ENCODE peak calls at places on chromosomes 13 and 19, in five cellular contexts. Y is spleen, M is MCF 10A, N is NCI-H1694 treated with DMSO at 0.1 percent for 48 hours, S is foreskin fibroblast. J is an unnamed sample.

GRCh38 chr19:23971598-23971997 is 56.9 kb downstream of the ZNF726 start:
- DNase-seq in M (no peak), S (no peak), Y (no peak), N (no peak), J (no peak)

GRCh38 chr13:20495087-20496023 is 30.3 kb downstream of the CRYL1 start:
- DNase-seq in M (peak; percentile 77), S (peak; percentile 56), Y (no peak), N (peak; percentile 55), J (peak; percentile 65)

GRCh38 chr19:14479985-14480694 is 5.0 kb upstream of the PTGER1 start:
- DNase-seq in M (no peak), Y (peak; percentile 92), N (peak; percentile 13), S (no peak), J (peak; percentile 32)

GRCh38 chr19:18854982-18855381 is 23.2 kb downstream of the UPF1 start:
- DNase-seq in M (no peak), Y (no peak), N (no peak), S (no peak), J (no peak)

GRCh38 chr19:35154535-35155406 is at the start of gene FXYD5:
- DNase-seq in S (peak; percentile 83), N (peak; percentile 17), Y (peak; percentile 95), M (peak; percentile 82), J (peak; percentile 71)

GRCh38 chr19:54275951-54276350 is 5.0 kb downstream of the LILRB2 start:
- DNase-seq in N (no peak), Y (no peak), S (no peak), M (no peak), J (no peak)

GRCh38 chr13:85864963-85865530 is 65.8 kb upstream of the SLITRK6 start:
- DNase-seq in S (no peak), M (peak; percentile 49), N (no peak), Y (no peak), J (peak; percentile 40)

GRCh38 chr19:58003153-58003828 is 671 bp upstream of the ZNF606 start:
- DNase-seq in M (no peak), Y (peak; percentile 62), N (no peak), S (peak; percentile 9), J (no peak)

GRCh38 chr19:18393836-18394235 is 3.6 kb downstream of the LRRC25 start:
- DNase-seq in M (no peak), N (no peak), Y (peak; percentile 92), S (no peak), J (no peak)

GRCh38 chr13:111474136-111475002 is 153.9 kb downstream of the TEX29 start:
- DNase-seq in N (peak; percentile 24), Y (no peak), M (peak; percentile 52), S (peak; percentile 7), J (peak; percentile 47)

GRCh38 chr19:801861-802496 is 4.7 kb downstream of the PTBP1 start:
- DNase-seq in S (no peak), N (no peak), M (no peak), Y (no peak), J (no peak)

GRCh38 chr19:58361900-58362271 is 665 bp downstream of the ZNF497 start:
- DNase-seq in N (peak; percentile 19), M (no peak), Y (peak; percentile 87), S (peak; percentile 55), J (peak; percentile 38)

GRCh38 chr13:78325585-78325984 is 277.8 kb downstream of the POU4F1 start:
- DNase-seq in M (no peak), N (no peak), Y (no peak), S (no peak), J (no peak)

GRCh38 chr13:50071399-50071798 is 56.2 kb downstream of the KCNRG start:
- DNase-seq in N (no peak), M (peak; percentile 25), Y (no peak), S (no peak), J (no peak)

GRCh38 chr19:56403764-56404704 is at the start of gene ZNF583:
- DNase-seq in Y (peak; percentile 98), N (peak; percentile 51), S (peak; percentile 97), M (peak; percentile 87), J (peak; percentile 68)

GRCh38 chr13:74040200-74040599 is 94.0 kb downstream of the KLF12 start:
- DNase-seq in M (peak; percentile 54), Y (peak; percentile 74), N (peak; percentile 34), S (no peak), J (peak; percentile 68)

GRCh38 chr19:13102416-13102665 is 317 bp downstream of the LYL1 start:
- DNase-seq in N (no peak), M (no peak), Y (no peak), S (no peak), J (peak; percentile 45)

GRCh38 chr19:41456342-41456918 is 13.5 kb downstream of the ERICH4 start:
- DNase-seq in S (peak; percentile 37), M (peak; percentile 20), Y (no peak), N (no peak), J (peak; percentile 11)

GRCh38 chr13:102846261-102847015 is 606 bp downstream of the ERCC5 start:
- DNase-seq in M (peak; percentile 52), N (peak; percentile 65), S (no peak), Y (peak; percentile 89), J (peak; percentile 31)

GRCh38 chr13:114112231-114112825 is 20.1 kb downstream of the RASA3 start:
- DNase-seq in S (no peak), Y (peak; percentile 67), M (no peak), N (no peak), J (no peak)

GRCh38 chr19:1445185-1445931 is 4.6 kb upstream of the APC2 start:
- DNase-seq in M (peak; percentile 63), Y (peak; percentile 97), N (peak; percentile 20), S (no peak), J (peak; percentile 67)

GRCh38 chr13:99640260-99640659 is 139.0 kb downstream of the TM9SF2 start:
- DNase-seq in S (no peak), Y (no peak), M (no peak), N (no peak), J (no peak)

GRCh38 chr19:41352609-41353465 is 885 bp downstream of the TGFB1 start:
- DNase-seq in M (peak; percentile 74), N (no peak), Y (peak; percentile 97), S (no peak), J (peak; percentile 71)

GRCh38 chr13:75739244-75739868 is 103.2 kb downstream of the LMO7 start:
- DNase-seq in S (peak; percentile 19), M (no peak), N (no peak), Y (no peak), J (no peak)

GRCh38 chr19:54162241-54162805 is 2.8 kb upstream of the LENG1 start:
- DNase-seq in N (peak; percentile 4), S (peak; percentile 50), M (peak; percentile 89), Y (peak; percentile 94), J (no peak)

GRCh38 chr19:13029893-13030292 is 34.6 kb downstream of the NFIX start:
- DNase-seq in M (peak; percentile 43), N (peak; percentile 8), Y (no peak), S (no peak), J (peak; percentile 33)

GRCh38 chr19:5124111-5124855 is 155.4 kb downstream of the KDM4B start:
- DNase-seq in Y (no peak), N (no peak), S (no peak), M (no peak), J (no peak)

GRCh38 chr19:1271528-1272422 is 2.6 kb downstream of the CIRBP start:
- DNase-seq in M (no peak), S (no peak), N (no peak), Y (peak; percentile 83), J (no peak)

GRCh38 chr19:38224014-38224862 is at the start of gene DPF1:
- DNase-seq in S (peak; percentile 76), N (peak; percentile 29), M (peak; percentile 74), Y (no peak), J (peak; percentile 78)

GRCh38 chr13:28047784-28048388 is 52.5 kb downstream of the FLT3 start:
- DNase-seq in N (no peak), S (no peak), M (no peak), Y (no peak), J (no peak)

GRCh38 chr13:40377783-40378182 is 288.7 kb downstream of the FOXO1 start:
- DNase-seq in S (peak; percentile 48), Y (no peak), N (no peak), M (no peak), J (peak; percentile 17)

GRCh38 chr19:34228347-34228746 is 26.0 kb upstream of the GARRE1 start:
- DNase-seq in Y (no peak), M (no peak), N (no peak), S (no peak), J (no peak)

GRCh38 chr13:110280231-110280813 is 26.6 kb downstream of the COL4A1 start:
- DNase-seq in S (no peak), Y (no peak), M (no peak), N (no peak), J (no peak)

GRCh38 chr13:46057251-46058015 is 4.9 kb upstream of the ZC3H13 start:
- DNase-seq in M (no peak), Y (no peak), N (no peak), S (no peak), J (no peak)

GRCh38 chr19:49344516-49345423 is 9.6 kb downstream of the CD37 start:
- DNase-seq in Y (peak; percentile 55), M (no peak), S (no peak), N (no peak), J (no peak)

GRCh38 chr19:6577410-6578125 is 13.4 kb downstream of the CD70 start:
- DNase-seq in N (no peak), S (no peak), Y (no peak), M (peak; percentile 93), J (no peak)

J was measured in ACHN.